ENCODE peak calls at places on chromosomes 2 and 18, in eight cellular contexts. K, T, A, P, V, G, J and W are unnamed samples.

GRCh38 chr2:98505991-98506664 is 61.5 kb downstream of the INPP4A start:
- DNase-seq in K (no peak), T (no peak), A (no peak), P (no peak), V (no peak), G (no peak), J (no peak), W (no peak)

GRCh38 chr2:64474200-64474630 is 20.3 kb downstream of the LGALSL start:
- DNase-seq in K (no peak), T (no peak), A (peak), P (no peak), V (no peak), G (no peak), J (no peak), W (no peak)

GRCh38 chr18:46759885-46760284 is 3.0 kb upstream of the ST8SIA5 start:
- DNase-seq in K (no peak), T (no peak), A (no peak), P (no peak), V (no peak), G (no peak), J (no peak), W (no peak)

GRCh38 chr2:240627736-240628506 is 2.6 kb downstream of the GPR35 start:
- DNase-seq in K (peak), T (no peak), A (no peak), P (no peak), V (peak), G (no peak), J (no peak), W (no peak)

GRCh38 chr18:74963820-74964446 is 245.0 kb downstream of the PTGR3 start:
- DNase-seq in K (no peak), T (no peak), A (peak), P (peak), V (peak), G (no peak), J (peak), W (no peak)

GRCh38 chr2:177187631-177188312 is 24.8 kb upstream of the HNRNPA3 start:
- DNase-seq in K (no peak), T (no peak), A (no peak), P (peak), V (no peak), G (no peak), J (no peak), W (no peak)

GRCh38 chr2:37615808-37616673 is 55.4 kb downstream of the CDC42EP3 start:
- DNase-seq in K (peak), T (no peak), A (no peak), P (no peak), V (peak), G (no peak), J (no peak), W (no peak)

GRCh38 chr2:218187650-218188025 is 20.9 kb upstream of the CXCR1 start:
- DNase-seq in K (no peak), T (no peak), A (no peak), P (no peak), V (no peak), G (no peak), J (no peak), W (no peak)